ENCODE peak calls at places on chromosomes 5 and 9, in five cellular contexts. Q is upper lobe of left lung, J is suprapubic skin, O is stomach, E is hepatocyte. M is an unnamed sample.

GRCh38 chr9:27467486-27467885 is 56.6 kb upstream of the IFNK start:
- DNase-seq in Q (no peak), J (no peak), O (no peak), E (no peak), M (peak; percentile 20)

GRCh38 chr5:658103-658502 is 35.0 kb downstream of the TPPP start:
- DNase-seq in Q (no peak), J (peak; percentile 74), O (no peak), E (no peak), M (no peak)

GRCh38 chr5:9209846-9210547 is 335.9 kb downstream of the SEMA5A start:
- DNase-seq in Q (no peak), J (no peak), O (no peak), E (no peak), M (no peak)

GRCh38 chr9:90124961-90125360 is 517.7 kb downstream of the DIRAS2 start:
- DNase-seq in Q (no peak), J (no peak), O (no peak), E (no peak), M (peak; percentile 91)

GRCh38 chr5:40572359-40572758 is 107.4 kb upstream of the PTGER4 start:
- DNase-seq in Q (no peak), J (no peak), O (no peak), E (no peak), M (no peak)

GRCh38 chr5:7871560-7872113 is 2.7 kb downstream of the MTRR start:
- DNase-seq in Q (no peak), J (no peak), O (no peak), E (no peak), M (no peak)

GRCh38 chr9:107638922-107639321 is 149.4 kb upstream of the KLF4 start:
- DNase-seq in Q (peak; percentile 68), J (peak; percentile 85), O (peak; percentile 48), E (peak; percentile 71), M (peak; percentile 81)

GRCh38 chr5:155260798-155261197 is 247.2 kb downstream of the KIF4B start:
- DNase-seq in Q (no peak), J (no peak), O (no peak), E (peak; percentile 46), M (peak; percentile 34)

GRCh38 chr5:55934117-55934613 is 60.6 kb downstream of the IL6ST start:
- DNase-seq in Q (peak; percentile 77), J (no peak), O (peak; percentile 50), E (peak; percentile 93), M (no peak)

GRCh38 chr9:83062011-83062652 is 810 bp downstream of the RASEF start:
- DNase-seq in Q (peak; percentile 65), J (no peak), O (peak; percentile 80), E (peak; percentile 70), M (peak; percentile 85)

GRCh38 chr5:77852068-77852513 is 76.0 kb upstream of the TBCA start:
- DNase-seq in Q (no peak), J (no peak), O (no peak), E (no peak), M (no peak)

GRCh38 chr5:110441035-110441434 is 285.4 kb downstream of the TMEM232 start:
- DNase-seq in Q (no peak), J (no peak), O (no peak), E (peak; percentile 44), M (peak; percentile 37)

GRCh38 chr5:122789461-122790171 is 14.7 kb downstream of the SNX2 start:
- DNase-seq in Q (no peak), J (no peak), O (no peak), E (no peak), M (no peak)

GRCh38 chr5:59107692-59108091 is 524.8 kb downstream of the RAB3C start:
- DNase-seq in Q (peak; percentile 51), J (no peak), O (peak; percentile 68), E (peak; percentile 77), M (peak; percentile 17)

GRCh38 chr5:14356305-14356704 is 213.2 kb downstream of the TRIO start:
- DNase-seq in Q (no peak), J (no peak), O (no peak), E (no peak), M (no peak)

GRCh38 chr5:69231851-69232250 is 2.8 kb upstream of the CDK7 start:
- DNase-seq in Q (no peak), J (no peak), O (no peak), E (no peak), M (no peak)

GRCh38 chr5:42494414-42494813 is 71.2 kb downstream of the GHR start:
- DNase-seq in Q (no peak), J (no peak), O (no peak), E (peak; percentile 55), M (no peak)

GRCh38 chr9:19533373-19533772 is 124.6 kb downstream of the ACER2 start:
- DNase-seq in Q (no peak), J (no peak), O (no peak), E (no peak), M (no peak)

GRCh38 chr5:39800202-39800601 is 375.4 kb upstream of the DAB2 start:
- DNase-seq in Q (no peak), J (no peak), O (no peak), E (no peak), M (no peak)

GRCh38 chr5:143004361-143004802 is 234.2 kb downstream of the ARHGAP26 start:
- DNase-seq in Q (no peak), J (no peak), O (no peak), E (no peak), M (no peak)

GRCh38 chr5:98605010-98605425 is 168.4 kb upstream of the RGMB start:
- DNase-seq in Q (no peak), J (no peak), O (no peak), E (no peak), M (no peak)

GRCh38 chr9:89797970-89798369 is 193.2 kb downstream of the GADD45G start:
- DNase-seq in Q (no peak), J (no peak), O (peak; percentile 33), E (peak; percentile 45), M (no peak)

GRCh38 chr9:21402387-21403247 is 6.3 kb upstream of the IFNA8 start:
- DNase-seq in Q (no peak), J (no peak), O (no peak), E (peak; percentile 20), M (no peak)

GRCh38 chr9:79799691-79800345 is 228.1 kb downstream of the TLE4 start:
- DNase-seq in Q (peak; percentile 58), J (no peak), O (no peak), E (peak; percentile 8), M (peak; percentile 75)

GRCh38 chr5:148978370-148979103 is 84.3 kb downstream of the SH3TC2 start:
- DNase-seq in Q (peak; percentile 42), J (no peak), O (no peak), E (no peak), M (peak; percentile 50)

GRCh38 chr5:143217804-143218160 is 185.7 kb downstream of the NR3C1 start:
- DNase-seq in Q (no peak), J (no peak), O (no peak), E (no peak), M (peak; percentile 28)

GRCh38 chr5:172854451-172854871 is 20.4 kb downstream of the ERGIC1 start:
- DNase-seq in Q (peak; percentile 65), J (no peak), O (peak; percentile 85), E (no peak), M (no peak)

GRCh38 chr5:32506809-32507208 is 62.3 kb upstream of the ZFR start:
- DNase-seq in Q (no peak), J (no peak), O (no peak), E (no peak), M (no peak)

GRCh38 chr9:101427957-101428655 is 7.5 kb downstream of the ALDOB start:
- DNase-seq in Q (no peak), J (no peak), O (no peak), E (no peak), M (no peak)

GRCh38 chr9:123657921-123658320 is 272.0 kb downstream of the DENND1A start:
- DNase-seq in Q (no peak), J (no peak), O (no peak), E (no peak), M (no peak)

DNA sequence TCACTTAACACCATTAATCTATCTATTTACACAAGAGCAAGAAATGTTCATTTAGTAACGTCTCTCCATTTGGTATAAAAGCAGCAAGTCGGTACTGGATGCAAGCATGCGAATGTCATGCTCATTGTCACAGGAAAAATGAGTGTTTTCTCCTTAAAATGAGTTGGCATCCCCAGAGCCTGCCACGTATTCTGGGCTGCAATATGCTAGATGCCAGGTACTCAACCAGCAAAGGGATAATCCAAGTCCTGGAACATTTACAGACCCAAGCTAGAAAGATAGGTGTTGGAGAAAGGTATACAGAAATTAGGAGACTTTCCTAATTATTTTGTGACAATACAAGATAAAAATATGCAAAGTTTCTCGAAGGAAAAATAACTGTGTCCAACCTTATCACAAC is 217.5 kb downstream of the EBF1 start:
- DNase-seq in Q (no peak), J (no peak), O (no peak), E (no peak), M (no peak)
- H3K27me3 ChIP-seq in Q (no peaks in the 10 kb centered on the region), J (peaks cover 5% of the 10 kb centered on the region), O (peaks cover 3% of the 10 kb centered on the region), E (no peaks in the 10 kb centered on the region), M (no peaks in the 10 kb centered on the region)

DNA sequence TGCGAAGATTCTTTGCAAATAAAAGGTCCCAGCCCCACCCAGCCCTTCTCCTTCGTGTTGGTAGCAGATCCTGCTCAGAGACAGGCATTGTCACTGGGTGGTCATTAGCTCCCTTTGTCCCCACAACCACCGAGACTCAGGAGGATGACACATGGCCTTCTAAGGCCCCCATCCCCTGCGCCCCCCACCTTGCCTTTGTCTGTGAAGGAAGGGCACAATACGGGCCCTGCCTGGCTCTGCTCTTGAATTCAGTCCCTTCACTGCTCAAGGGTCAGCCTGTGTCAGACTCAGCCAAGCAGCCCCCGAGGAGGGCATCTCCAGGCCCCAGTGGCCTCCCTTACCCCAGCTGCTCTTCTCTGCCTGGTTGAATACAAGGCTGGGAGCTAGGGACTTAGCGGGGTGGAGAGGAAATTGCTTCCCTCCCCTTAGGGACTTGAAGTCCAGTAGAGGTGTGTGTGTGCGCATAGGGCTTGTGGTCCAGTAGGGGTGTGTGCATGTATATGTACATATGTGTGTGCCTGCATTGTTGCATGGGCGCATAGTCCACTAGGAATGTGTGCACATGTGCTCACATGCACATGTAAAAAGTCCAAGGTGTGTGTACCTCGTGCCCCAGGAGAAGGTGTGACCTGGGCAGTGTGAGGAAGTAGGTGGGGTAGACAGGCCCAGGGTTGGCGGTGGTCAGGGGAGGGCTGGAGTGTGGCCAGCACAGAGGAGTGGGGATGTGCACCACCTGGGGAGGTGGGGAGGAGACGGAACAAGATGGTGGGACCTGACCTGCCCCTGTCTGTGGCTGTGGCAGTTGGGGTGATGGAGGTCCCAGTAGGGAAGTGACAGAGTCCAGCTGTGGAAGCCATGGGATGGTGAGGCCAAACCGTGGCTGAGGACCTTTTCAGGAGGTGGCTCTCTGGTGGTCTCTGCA is 59.1 kb downstream of the PHF2 start:
- DNase-seq in Q (no peak), J (no peak), O (no peak), E (no peak), M (no peak)
- H3K36me3 ChIP-seq in Q (peaks cover 76% of the 10 kb centered on the region), J (peaks cover 82% of the 10 kb centered on the region), O (peaks cover 96% of the 10 kb centered on the region), E (no peaks in the 10 kb centered on the region), M (peaks cover 27% of the 10 kb centered on the region)

GRCh38 chr5:139517683-139518564 is 35.4 kb upstream of the STING1 start:
- DNase-seq in Q (peak; percentile 94), J (peak; percentile 93), O (peak; percentile 96), E (peak; percentile 95), M (peak; percentile 88)
- H3K4me1 ChIP-seq in Q (peaks cover 3% of the 10 kb centered on the region), J (peaks cover 18% of the 10 kb centered on the region), O (no peaks in the 10 kb centered on the region), E (peaks cover 4% of the 10 kb centered on the region), M (no peaks in the 10 kb centered on the region)

GRCh38 chr5:73436535-73437125 is 11.9 kb downstream of the FOXD1 start:
- DNase-seq in Q (no peak), J (no peak), O (no peak), E (peak; percentile 21), M (no peak)

GRCh38 chr5:73434461-73434860 is 14.1 kb downstream of the FOXD1 start:
- DNase-seq in Q (no peak), J (no peak), O (no peak), E (no peak), M (no peak)

GRCh38 chr5:73437126-73438047 is 11.2 kb downstream of the FOXD1 start:
- DNase-seq in Q (no peak), J (no peak), O (no peak), E (peak; percentile 42), M (peak; percentile 45)

GRCh38 chr5:73434921-73435320 is 13.7 kb downstream of the FOXD1 start:
- DNase-seq in Q (no peak), J (no peak), O (no peak), E (no peak), M (no peak)

GRCh38 chr5:73435640-73436534 is 12.7 kb downstream of the FOXD1 start:
- DNase-seq in Q (no peak), J (no peak), O (no peak), E (no peak), M (no peak)
- H3K27me3 ChIP-seq in Q (peaks cover 70% of the 10 kb centered on the region), J (peaks cover 97% of the 10 kb centered on the region), O (peaks cover 98% of the 10 kb centered on the region), E (peaks cover 94% of the 10 kb centered on the region), M (no peaks in the 10 kb centered on the region)